ENCODE peak calls at places on chromosomes 16 and 17, in five cellular contexts. K is fibroblast of lung, V is nephron progenitor cell, E is type B pancreatic cell, U is neural progenitor cell. T is an unnamed sample.

GRCh38 chr16:12958366-12958765 is 57.0 kb downstream of the SHISA9 start:
- DNase-seq in E (no peak), K (no peak), U (no peak), V (no peak), T (no peak)

GRCh38 chr17:41891135-41892065 is 26.2 kb upstream of the KLHL11 start:
- DNase-seq in V (no peak), E (no peak), K (no peak), U (no peak), T (no peak)

GRCh38 chr17:44807093-44807816 is 22.8 kb downstream of the GJC1 start:
- DNase-seq in E (no peak), U (no peak), K (no peak), V (no peak), T (no peak)

GRCh38 chr16:84633622-84634021 is 14.7 kb upstream of the KLHL36 start:
- DNase-seq in U (no peak), V (no peak), E (no peak), K (no peak), T (no peak)

GRCh38 chr17:9406046-9406631 is 169.5 kb downstream of the STX8 start:
- DNase-seq in K (peak), U (no peak), E (no peak), V (no peak), T (no peak)

GRCh38 chr16:66841366-66841765 is 2.8 kb upstream of the CA7 start:
- DNase-seq in U (no peak), K (no peak), V (no peak), E (no peak), T (no peak)

GRCh38 chr17:68734911-68735310 is 133.7 kb upstream of the FAM20A start:
- DNase-seq in E (no peak), U (no peak), V (no peak), K (no peak), T (no peak)

GRCh38 chr17:68377771-68378201 is 79.5 kb downstream of the WIPI1 start:
- DNase-seq in V (no peak), U (peak), K (no peak), E (no peak), T (no peak)

GRCh38 chr17:73506470-73507435 is 137.5 kb downstream of the SDK2 start:
- DNase-seq in K (no peak), V (no peak), U (no peak), E (no peak), T (no peak)

DNA sequence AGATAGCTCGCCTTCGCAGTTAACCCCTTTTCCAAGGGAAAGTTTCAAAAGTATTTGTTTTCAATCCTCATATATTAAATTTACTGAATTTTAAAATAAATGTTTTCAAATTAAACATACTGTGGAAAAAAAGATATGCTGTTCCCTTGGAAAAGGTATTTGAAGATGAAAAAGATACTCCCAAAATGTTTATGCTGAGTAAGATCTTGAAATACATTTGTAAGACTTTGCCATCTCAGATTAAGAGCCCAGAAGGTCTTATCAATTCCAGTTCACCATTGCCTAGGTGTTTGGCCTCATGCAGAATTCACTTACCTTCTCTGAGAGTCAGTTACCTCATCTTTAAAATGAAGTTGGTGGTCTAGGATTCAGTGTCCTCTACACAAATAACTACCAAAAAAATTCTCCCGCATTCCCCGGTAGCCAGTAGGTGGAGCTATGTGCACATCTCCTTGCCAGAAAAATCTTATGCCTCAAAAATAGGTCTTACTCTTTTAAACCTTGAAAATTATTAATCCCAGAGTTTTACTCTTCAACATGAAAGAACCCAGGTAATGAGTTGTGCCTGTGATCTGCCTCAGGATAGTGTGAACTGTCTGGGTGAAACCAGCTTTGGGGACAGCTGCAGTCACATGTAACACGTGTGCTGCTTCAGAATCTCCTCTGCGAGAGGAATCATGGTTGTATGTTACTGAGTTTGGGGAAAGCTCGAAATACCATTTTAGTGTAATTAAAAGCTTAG is 178.3 kb downstream of the MRTFB start:
- DNase-seq in K (peak), E (no peak), V (peak), U (peak), T (peak)
- TF ChIP-seq CTCF in K (peak), E (peak), V (peak), U (peak), T (peak)

GRCh38 chr17:35539659-35540026 is 2.2 kb upstream of the SLFN12L start:
- DNase-seq in K (no peak), E (no peak), V (no peak), U (no peak), T (no peak)
- TF ChIP-seq CTCF in K (no peak), E (peak), V (no peak), U (no peak), T (no peak)

DNA sequence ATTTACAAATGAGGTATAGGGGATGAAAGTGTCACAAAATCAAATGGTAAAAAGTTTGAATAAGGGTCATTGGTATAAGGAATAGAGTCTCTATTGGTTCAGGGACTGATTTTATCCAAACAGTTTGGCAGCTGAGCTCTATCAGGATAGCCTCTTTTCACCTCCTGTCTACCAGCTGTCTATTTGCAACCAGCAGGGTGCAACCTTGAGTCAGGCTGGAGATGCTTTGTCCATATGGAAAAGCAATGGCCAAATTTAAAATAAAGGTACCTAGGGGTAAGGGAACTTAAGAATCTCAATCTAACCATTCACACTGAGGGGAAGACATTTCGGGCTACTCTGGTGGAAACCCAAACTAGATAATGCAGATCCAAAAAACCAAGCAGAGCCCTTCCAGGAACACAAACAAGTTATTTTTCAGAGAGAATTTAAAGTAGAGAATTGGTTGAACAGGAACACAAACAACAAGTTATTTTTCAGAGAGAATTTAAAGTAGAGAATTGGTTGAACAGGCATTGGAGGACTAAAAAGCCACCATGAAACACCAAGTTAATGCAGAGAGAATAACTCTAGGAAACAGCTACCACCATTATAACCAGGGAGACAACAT is 12.6 kb upstream of the CA10 start:
- DNase-seq in K (no peak), U (peak), E (no peak), V (peak), T (peak)
- TF ChIP-seq CTCF in K (no peak), U (peak), E (peak), V (peak), T (peak)

DNA sequence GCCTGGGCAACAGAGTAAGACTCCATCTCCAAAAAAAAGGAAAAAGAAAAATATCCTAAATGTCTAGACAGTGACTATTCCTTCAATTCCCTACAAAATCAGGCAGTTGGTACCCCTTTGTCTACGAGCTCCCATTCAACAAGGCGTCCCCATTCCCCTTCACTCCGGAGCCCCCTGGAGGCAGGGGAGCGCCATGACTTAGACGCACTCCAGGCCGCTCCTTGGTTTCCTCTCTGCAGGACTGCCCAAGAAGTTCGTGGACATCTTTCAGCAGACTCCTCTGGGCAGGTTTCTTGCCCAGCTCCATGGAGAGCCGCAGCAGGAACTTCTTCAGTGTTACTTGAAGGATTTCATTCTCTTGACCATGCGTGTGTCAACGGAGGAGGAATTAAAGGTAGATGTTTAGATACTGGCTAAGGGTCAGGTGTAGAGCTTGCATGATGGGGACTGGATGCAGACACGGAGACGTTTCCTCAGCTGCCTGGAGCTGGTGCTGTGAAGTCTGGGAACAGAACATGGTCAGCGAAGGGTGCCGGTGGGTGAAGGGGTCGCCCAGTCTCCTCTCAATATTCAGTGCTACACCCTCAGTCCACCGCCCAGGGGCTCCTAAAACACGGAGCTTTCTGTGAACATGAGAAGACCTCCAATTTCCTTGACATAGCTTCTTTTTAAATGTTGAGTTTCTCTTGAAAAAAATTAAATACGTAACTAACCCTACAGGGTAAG is 53.3 kb upstream of the ENDOV start:
- DNase-seq in E (no peak), U (peak), V (peak), K (no peak), T (peak)
- TF ChIP-seq CTCF in E (peak), U (peak), V (peak), K (peak), T (peak)

DNA sequence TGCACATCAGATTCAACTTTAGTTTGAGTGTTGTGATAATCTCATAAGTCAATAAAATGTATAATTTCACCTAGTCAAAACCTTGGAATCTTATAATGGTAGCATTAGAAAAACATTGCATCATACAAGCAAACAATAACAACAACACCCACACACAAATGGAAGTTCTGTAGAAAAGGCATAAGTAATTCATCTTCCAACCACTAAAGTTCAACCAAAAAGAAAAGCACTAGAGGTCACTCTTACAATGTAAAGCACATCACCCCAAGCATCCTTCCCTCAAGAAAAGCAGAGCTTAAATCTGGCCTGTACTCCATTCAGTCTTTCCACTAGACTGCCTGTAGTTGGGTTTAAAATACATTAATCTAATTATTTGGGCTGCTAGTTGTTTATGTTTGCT is 1.8 kb downstream of the CNTNAP4 start:
- DNase-seq in E (no peak), K (no peak), U (peak), V (no peak), T (peak)
- TF ChIP-seq CTCF in E (peak), K (no peak), U (peak), V (peak), T (peak)

GRCh38 chr16:85826686-85827247 is 27.3 kb downstream of the COX4I1 start:
- DNase-seq in U (no peak), E (no peak), V (no peak), K (no peak), T (no peak)
- TF ChIP-seq CTCF in U (no peak), E (no peak), V (no peak), K (no peak), T (no peak)

DNA sequence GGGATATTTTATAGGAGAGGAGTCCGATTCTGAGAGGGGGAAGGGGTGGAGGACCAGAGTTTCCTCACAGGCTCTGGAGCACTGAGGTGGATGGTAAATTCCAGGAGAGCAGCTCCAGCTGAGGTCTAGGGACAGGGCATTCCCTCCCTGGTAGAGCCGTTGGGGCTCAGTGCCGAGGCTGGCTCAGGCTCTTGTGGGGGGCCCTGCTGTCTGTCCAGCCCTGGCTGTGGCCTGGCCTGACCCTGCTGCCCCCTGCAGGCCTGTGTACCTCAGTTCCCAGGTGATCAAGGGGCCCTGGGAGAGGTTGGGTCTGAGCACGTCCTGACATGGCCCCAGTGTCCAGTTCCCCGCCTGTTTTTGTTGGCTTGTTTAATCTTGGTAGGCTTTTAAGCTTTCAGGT is 16.8 kb downstream of the ZNF750 start:
- DNase-seq in U (peak), E (no peak), K (no peak), V (no peak), T (no peak)
- TF ChIP-seq CTCF in U (peak), E (peak), K (no peak), V (no peak), T (peak)

T was measured in MCF 10A.